ENCODE peak calls at places on chromosome 3, in seven cellular contexts. T, B, X, N, Q, K and I are unnamed samples. For H3K4me1, the result is how much of the 10 kb centered on the place peaks cover.

GRCh38 chr3:37985637-37986320 is 4.8 kb upstream of the VILL start:
- DNase-seq in T (peak), B (no peak), X (peak), N (peak), Q (no peak), K (no peak), I (peak)

GRCh38 chr3:25582242-25582641 is 82.5 kb downstream of the TOP2B start:
- DNase-seq in T (peak), B (no peak), X (no peak), N (no peak), Q (no peak), K (no peak), I (no peak)

GRCh38 chr3:54900954-54901591 is 26.8 kb downstream of the LRTM1 start:
- DNase-seq in T (no peak), B (no peak), X (no peak), N (no peak), Q (no peak), K (no peak), I (no peak)

GRCh38 chr3:49461443-49462171 is 8.5 kb upstream of the DAG1 start:
- DNase-seq in T (no peak), B (no peak), X (no peak), N (no peak), Q (no peak), K (peak), I (peak)

GRCh38 chr3:99578339-99578970 is 59.9 kb upstream of the COL8A1 start:
- DNase-seq in T (no peak), B (no peak), X (no peak), N (no peak), Q (no peak), K (no peak), I (no peak)

GRCh38 chr3:39142067-39142466 is 11.3 kb downstream of the CSRNP1 start:
- DNase-seq in T (no peak), B (no peak), X (peak), N (no peak), Q (no peak), K (no peak), I (peak)

GRCh38 chr3:152355744-152356665 is 87.3 kb downstream of the MBNL1 start:
- DNase-seq in T (peak), B (no peak), X (no peak), N (no peak), Q (no peak), K (no peak), I (no peak)

GRCh38 chr3:124559650-124560405 is 170.4 kb upstream of the UMPS start:
- DNase-seq in T (peak), B (peak), X (peak), N (peak), Q (peak), K (peak), I (peak)

GRCh38 chr3:65895084-65895483 is 143.6 kb downstream of the MAGI1 start:
- DNase-seq in T (no peak), B (no peak), X (no peak), N (no peak), Q (no peak), K (no peak), I (no peak)

GRCh38 chr3:65412591-65412990 is 626.1 kb downstream of the MAGI1 start:
- DNase-seq in T (no peak), B (peak), X (peak), N (peak), Q (peak), K (peak), I (peak)

GRCh38 chr3:81726735-81727134 is 34.7 kb downstream of the GBE1 start:
- DNase-seq in T (peak), B (no peak), X (no peak), N (no peak), Q (no peak), K (no peak), I (no peak)

GRCh38 chr3:55804170-55805095 is 317.3 kb upstream of the WNT5A start:
- DNase-seq in T (no peak), B (no peak), X (no peak), N (no peak), Q (no peak), K (no peak), I (no peak)

GRCh38 chr3:177569823-177570657 is 372.8 kb upstream of the TBL1XR1 start:
- DNase-seq in T (peak), B (peak), X (no peak), N (no peak), Q (no peak), K (no peak), I (no peak)

GRCh38 chr3:17384567-17385296 is 357.7 kb downstream of the TBC1D5 start:
- DNase-seq in T (peak), B (no peak), X (no peak), N (no peak), Q (no peak), K (no peak), I (no peak)

GRCh38 chr3:182392182-182392917 is 401.0 kb upstream of the ATP11B start:
- DNase-seq in T (no peak), B (peak), X (no peak), N (no peak), Q (no peak), K (no peak), I (no peak)

GRCh38 chr3:56019490-56019889 is 448.8 kb downstream of the ERC2 start:
- DNase-seq in T (no peak), B (no peak), X (no peak), N (peak), Q (no peak), K (no peak), I (no peak)

GRCh38 chr3:107062787-107063186 is 314.5 kb upstream of the CCDC54 start:
- DNase-seq in T (no peak), B (no peak), X (no peak), N (no peak), Q (no peak), K (no peak), I (no peak)

GRCh38 chr3:4306091-4306490 is 2.9 kb downstream of the SETMAR start:
- DNase-seq in T (no peak), B (no peak), X (no peak), N (no peak), Q (no peak), K (no peak), I (no peak)

GRCh38 chr3:178900244-178900643 is 171.4 kb downstream of the ZMAT3 start:
- DNase-seq in T (no peak), B (no peak), X (no peak), N (no peak), Q (no peak), K (no peak), I (no peak)

GRCh38 chr3:24069045-24069444 is 124.0 kb downstream of the NR1D2 start:
- DNase-seq in T (peak), B (no peak), X (peak), N (no peak), Q (no peak), K (no peak), I (no peak)

GRCh38 chr3:52441122-52441771 is 3.7 kb downstream of the SEMA3G start:
- DNase-seq in T (no peak), B (no peak), X (no peak), N (no peak), Q (no peak), K (no peak), I (no peak)

GRCh38 chr3:195425849-195426248 is 17.0 kb downstream of the ACAP2 start:
- DNase-seq in T (no peak), B (no peak), X (no peak), N (no peak), Q (no peak), K (no peak), I (no peak)

GRCh38 chr3:162354343-162354742 is 857.7 kb downstream of the OTOL1 start:
- DNase-seq in T (no peak), B (no peak), X (no peak), N (no peak), Q (no peak), K (no peak), I (no peak)

GRCh38 chr3:11810276-11810675 is 36.4 kb downstream of the TAMM41 start:
- DNase-seq in T (peak), B (no peak), X (no peak), N (no peak), Q (no peak), K (no peak), I (no peak)

GRCh38 chr3:122661633-122662032 is 19.0 kb upstream of the PARP14 start:
- DNase-seq in T (no peak), B (no peak), X (no peak), N (no peak), Q (no peak), K (no peak), I (no peak)

GRCh38 chr3:184380210-184380626 is 364 bp downstream of the CHRD start:
- DNase-seq in T (peak), B (peak), X (peak), N (peak), Q (peak), K (peak), I (no peak)

DNA sequence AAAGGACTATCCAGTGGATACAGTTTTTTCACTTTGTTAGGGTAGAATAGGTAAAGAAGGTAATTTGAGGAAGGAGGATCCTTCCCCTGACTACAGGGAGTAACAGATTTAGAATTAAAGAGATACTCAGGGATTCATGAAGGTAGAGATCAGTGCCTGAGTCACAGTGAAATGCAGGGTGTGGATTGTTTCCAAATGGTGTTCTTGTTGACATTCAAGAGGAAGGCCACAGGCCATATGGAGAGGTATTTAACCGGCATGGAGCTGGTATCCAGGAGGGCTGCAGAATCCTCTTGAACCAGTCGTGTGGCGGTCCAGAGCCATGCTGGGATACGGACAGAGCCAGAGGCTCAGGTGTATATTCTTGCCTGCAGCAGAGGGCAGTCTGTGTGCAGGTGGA is 28.2 kb downstream of the GYG1 start:
- DNase-seq in T (no peak), B (no peak), X (no peak), N (no peak), Q (no peak), K (no peak), I (no peak)
- H3K4me1 ChIP-seq in T (under half), B (under half), X (under half), N (under half), Q (under half), K (under half), I (under half)

GRCh38 chr3:172061724-172062184 is 22.4 kb downstream of the FNDC3B start:
- DNase-seq in T (peak), B (peak), X (peak), N (no peak), Q (no peak), K (no peak), I (peak)
- H3K4me3 ChIP-seq in T (peak), B (peak), X (peak), N (no peak), Q (no peak), K (no peak), I (no peak)

GRCh38 chr3:140384876-140385275 is 293.0 kb upstream of the TRIM42 start:
- DNase-seq in T (no peak), B (no peak), X (no peak), N (no peak), Q (no peak), K (no peak), I (no peak)

GRCh38 chr3:140386357-140387100 is 291.3 kb upstream of the TRIM42 start:
- DNase-seq in T (no peak), B (no peak), X (no peak), N (no peak), Q (peak), K (no peak), I (no peak)

GRCh38 chr3:140388525-140388924 is 289.3 kb upstream of the TRIM42 start:
- DNase-seq in T (no peak), B (no peak), X (no peak), N (no peak), Q (no peak), K (no peak), I (no peak)

GRCh38 chr3:140384028-140384771 is 293.7 kb upstream of the TRIM42 start:
- DNase-seq in T (no peak), B (peak), X (no peak), N (no peak), Q (no peak), K (no peak), I (no peak)

GRCh38 chr3:140387244-140387643 is 290.6 kb upstream of the TRIM42 start:
- DNase-seq in T (no peak), B (no peak), X (no peak), N (no peak), Q (no peak), K (no peak), I (no peak)
- H3K4me1 ChIP-seq in T (under half), B (under half), X (under half), N (under half), Q (under half), K (under half), I (under half)

GRCh38 chr3:14426305-14426620 is 23.9 kb downstream of the SLC6A6 start:
- DNase-seq in T (no peak), B (no peak), X (no peak), N (no peak), Q (no peak), K (no peak), I (no peak)

GRCh38 chr3:14424711-14425573 is 22.5 kb downstream of the SLC6A6 start:
- DNase-seq in T (peak), B (no peak), X (peak), N (no peak), Q (no peak), K (no peak), I (no peak)

GRCh38 chr3:14423197-14423743 is 20.9 kb downstream of the SLC6A6 start:
- DNase-seq in T (no peak), B (no peak), X (peak), N (no peak), Q (no peak), K (peak), I (peak)

GRCh38 chr3:14423963-14424362 is 21.6 kb downstream of the SLC6A6 start:
- DNase-seq in T (no peak), B (no peak), X (no peak), N (no peak), Q (no peak), K (no peak), I (no peak)

GRCh38 chr3:14425574-14426304 is 23.3 kb downstream of the SLC6A6 start:
- DNase-seq in T (no peak), B (no peak), X (peak), N (no peak), Q (no peak), K (no peak), I (peak)
- H3K4me3 ChIP-seq in T (no peak), B (no peak), X (no peak), N (no peak), Q (no peak), K (no peak), I (no peak)

GRCh38 chr3:8338424-8338823 is 163.2 kb upstream of the LMCD1 start:
- DNase-seq in T (no peak), B (no peak), X (no peak), N (no peak), Q (no peak), K (no peak), I (no peak)

GRCh38 chr3:8345396-8345795 is 156.2 kb upstream of the LMCD1 start:
- DNase-seq in T (no peak), B (no peak), X (no peak), N (no peak), Q (no peak), K (no peak), I (no peak)

GRCh38 chr3:8343058-8343457 is 158.6 kb upstream of the LMCD1 start:
- DNase-seq in T (no peak), B (no peak), X (no peak), N (no peak), Q (no peak), K (no peak), I (no peak)

GRCh38 chr3:8336456-8336855 is 165.2 kb upstream of the LMCD1 start:
- DNase-seq in T (no peak), B (no peak), X (no peak), N (no peak), Q (no peak), K (no peak), I (no peak)

GRCh38 chr3:8341853-8342252 is 159.8 kb upstream of the LMCD1 start:
- DNase-seq in T (no peak), B (no peak), X (no peak), N (no peak), Q (no peak), K (no peak), I (no peak)
- H3K4me1 ChIP-seq in T (under half), B (under half), X (under half), N (under half), Q (under half), K (under half), I (under half)

GRCh38 chr3:157794771-157795170 is 291.6 kb upstream of the VEPH1 start:
- DNase-seq in T (peak), B (no peak), X (no peak), N (no peak), Q (no peak), K (no peak), I (no peak)
- H3K4me3 ChIP-seq in T (no peak), B (no peak), X (no peak), N (no peak), Q (no peak), K (no peak), I (no peak)

GRCh38 chr3:127985216-127985615 is 67.0 kb upstream of the SEC61A1 start:
- DNase-seq in T (no peak), B (no peak), X (no peak), N (no peak), Q (no peak), K (no peak), I (no peak)

GRCh38 chr3:127986803-127987202 is 65.4 kb upstream of the SEC61A1 start:
- DNase-seq in T (no peak), B (no peak), X (no peak), N (peak), Q (no peak), K (no peak), I (no peak)

GRCh38 chr3:127987309-127987995 is 64.8 kb upstream of the SEC61A1 start:
- DNase-seq in T (no peak), B (no peak), X (no peak), N (no peak), Q (no peak), K (no peak), I (peak)

GRCh38 chr3:127984241-127984975 is 67.8 kb upstream of the SEC61A1 start:
- DNase-seq in T (no peak), B (no peak), X (no peak), N (no peak), Q (no peak), K (no peak), I (no peak)

DNA sequence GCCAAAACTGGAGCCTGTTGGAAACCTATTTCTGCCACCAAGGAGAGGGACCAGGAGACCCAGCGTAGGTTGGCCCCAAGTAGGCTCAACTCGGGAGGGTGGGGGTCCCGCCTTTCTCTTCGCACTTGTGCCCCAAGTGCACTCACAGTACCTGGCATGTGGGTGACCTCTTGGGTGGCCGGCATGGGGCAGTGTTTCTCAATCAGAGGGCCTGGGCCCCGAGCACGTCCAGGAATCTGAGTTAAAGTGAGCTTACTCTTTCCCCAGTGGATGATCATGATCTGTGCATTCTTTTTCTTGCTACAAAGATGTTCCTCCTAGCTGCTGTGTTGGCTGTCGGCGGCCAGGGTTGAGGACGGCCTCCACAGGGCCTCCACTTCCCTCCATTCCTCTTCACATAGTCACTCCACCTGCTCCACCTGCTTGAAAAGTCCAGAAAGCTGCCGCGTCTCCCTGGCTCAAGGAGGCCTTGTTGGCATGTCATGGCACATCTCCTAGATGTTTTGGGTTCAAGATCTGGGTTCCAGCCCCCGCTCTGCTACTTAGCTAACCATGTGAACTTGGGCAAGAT is 66.5 kb upstream of the SEC61A1 start:
- DNase-seq in T (no peak), B (no peak), X (no peak), N (no peak), Q (no peak), K (no peak), I (no peak)
- H3K4me1 ChIP-seq in T (under half), B (under half), X (under half), N (under half), Q (under half), K (under half), I (under half)

GRCh38 chr3:8560608-8561007 is 59.0 kb downstream of the LMCD1 start:
- DNase-seq in T (peak), B (no peak), X (no peak), N (no peak), Q (no peak), K (no peak), I (no peak)
- H3K4me3 ChIP-seq in T (no peak), B (no peak), X (no peak), N (no peak), Q (no peak), K (no peak), I (no peak)